ENCODE peak calls at places on chromosomes 7 and 10, in six cellular contexts. E, D, J, U, G and K are unnamed samples.

GRCh38 chr10:52683776-52684175 is 88.8 kb downstream of the MBL2 start:
- DNase-seq in G (no peak), U (no peak), D (no peak), J (no peak), E (no peak), K (no peak)

GRCh38 chr7:38232475-38233366 is 40.7 kb downstream of the TARP start:
- DNase-seq in E (peak; percentile 87), J (no peak), D (no peak), U (no peak), G (no peak), K (no peak)

GRCh38 chr7:66076459-66077329 is 1.1 kb downstream of the ASL start:
- DNase-seq in J (no peak), D (no peak), E (peak; percentile 44), G (no peak), U (no peak), K (no peak)

GRCh38 chr7:50037106-50037505 is 55.9 kb downstream of the ZPBP start:
- DNase-seq in J (no peak), G (no peak), E (no peak), U (no peak), D (no peak), K (no peak)

GRCh38 chr10:16116404-16117304 is 256.3 kb upstream of the MINDY3 start:
- DNase-seq in D (no peak), J (peak; percentile 8), U (no peak), G (no peak), E (peak; percentile 53), K (no peak)

GRCh38 chr10:69089638-69090599 is 2.0 kb downstream of the SRGN start:
- DNase-seq in J (no peak), D (no peak), E (peak; percentile 60), U (no peak), G (no peak), K (no peak)

GRCh38 chr10:58631715-58632114 is 119.0 kb downstream of the BICC1 start:
- DNase-seq in D (no peak), G (no peak), U (no peak), J (no peak), E (peak; percentile 17), K (no peak)

GRCh38 chr7:12610899-12611298 is 40.4 kb downstream of the SCIN start:
- DNase-seq in U (no peak), G (no peak), D (no peak), E (no peak), J (no peak), K (no peak)

GRCh38 chr7:7695418-7695817 is 23.0 kb downstream of the RPA3 start:
- DNase-seq in J (no peak), D (no peak), E (no peak), U (no peak), G (no peak), K (no peak)

GRCh38 chr10:42867571-42867970 is 85.0 kb downstream of the BMS1 start:
- DNase-seq in E (no peak), G (no peak), J (no peak), D (no peak), U (no peak), K (no peak)

GRCh38 chr7:17492437-17492836 is 194.0 kb downstream of the AHR start:
- DNase-seq in J (no peak), G (no peak), D (no peak), E (no peak), U (no peak), K (no peak)

GRCh38 chr10:28587270-28587969 is 54.5 kb downstream of the WAC start:
- DNase-seq in U (no peak), J (no peak), E (no peak), D (no peak), G (no peak), K (no peak)

GRCh38 chr10:130729876-130730275 is 581.6 kb downstream of the TCERG1L start:
- DNase-seq in D (no peak), U (no peak), G (no peak), J (no peak), E (no peak), K (no peak)

GRCh38 chr10:26860026-26860541 is 674 bp downstream of the ABI1 start:
- DNase-seq in E (peak; percentile 88), J (peak; percentile 28), D (no peak), G (no peak), U (no peak), K (peak; percentile 57)

GRCh38 chr10:8112942-8113442 is 58.5 kb downstream of the GATA3 start:
- DNase-seq in U (no peak), D (no peak), J (no peak), E (no peak), G (no peak), K (no peak)

GRCh38 chr10:131437556-131438465 is 126.3 kb upstream of the TCERG1L start:
- DNase-seq in E (no peak), G (no peak), U (no peak), D (no peak), J (no peak), K (no peak)

GRCh38 chr7:94375167-94375566 is 19.5 kb upstream of the COL1A2 start:
- DNase-seq in D (no peak), E (no peak), U (no peak), G (peak; percentile 37), J (no peak), K (no peak)

GRCh38 chr7:41996381-41997035 is 240.5 kb downstream of the GLI3 start:
- DNase-seq in U (no peak), J (no peak), D (no peak), G (peak; percentile 65), E (no peak), K (no peak)

GRCh38 chr10:125006921-125007391 is 65.0 kb downstream of the ZRANB1 start:
- DNase-seq in G (no peak), E (no peak), J (no peak), U (no peak), D (no peak), K (no peak)

GRCh38 chr10:59907918-59908807 is 1.8 kb upstream of the CCDC6 start:
- DNase-seq in G (peak; percentile 59), E (peak; percentile 96), U (no peak), D (no peak), J (peak; percentile 27), K (no peak)

GRCh38 chr10:19043431-19043830 is 5.2 kb upstream of the MALRD1 start:
- DNase-seq in D (no peak), U (no peak), E (no peak), G (no peak), J (no peak), K (no peak)

GRCh38 chr7:140242057-140243031 is 65.6 kb upstream of the KDM7A start:
- DNase-seq in E (peak; percentile 87), U (no peak), J (no peak), D (no peak), G (no peak), K (no peak)

GRCh38 chr7:1987591-1988532 is 244.9 kb downstream of the MAD1L1 start:
- DNase-seq in D (no peak), G (no peak), J (no peak), U (no peak), E (no peak), K (no peak)